ENCODE peak calls at places on chromosomes 12 and 14, in six cellular contexts. Y is neuronal stem cell, L is H9, M is H1, R is mesendoderm, A is mesenchymal stem cell. U is an unnamed sample.

GRCh38 chr14:68512088-68512487 is 280.8 kb downstream of the ZFP36L1 start:
- DNase-seq in Y (no peak), L (no peak), M (no peak), R (no peak), A (peak), U (peak)

GRCh38 chr12:31578632-31579031 is 12.3 kb downstream of the DENND5B start:
- DNase-seq in Y (no peak), L (no peak), M (no peak), R (no peak), A (peak), U (peak)

GRCh38 chr12:77560714-77561113 is 270.0 kb upstream of the NAV3 start:
- DNase-seq in Y (no peak), L (peak), M (no peak), R (peak), A (no peak), U (no peak)

GRCh38 chr12:131105736-131106356 is 152.1 kb downstream of the ADGRD1 start:
- DNase-seq in Y (no peak), L (peak), M (no peak), R (no peak), A (no peak), U (no peak)

GRCh38 chr12:42285431-42285830 is 40.5 kb downstream of the ZCRB1 start:
- DNase-seq in Y (no peak), L (no peak), M (no peak), R (no peak), A (no peak), U (no peak)

GRCh38 chr12:28024231-28024995 is 51.9 kb upstream of the PTHLH start:
- DNase-seq in Y (no peak), L (no peak), M (no peak), R (no peak), A (peak), U (peak)

GRCh38 chr14:104800600-104801283 is at the start of gene ZBTB42:
- DNase-seq in Y (no peak), L (peak), M (peak), R (peak), A (peak), U (peak)

GRCh38 chr12:52235822-52236291 is 2.8 kb downstream of the KRT7 start:
- DNase-seq in Y (no peak), L (no peak), M (no peak), R (no peak), A (no peak), U (no peak)

GRCh38 chr14:105315941-105316562 is 1.5 kb downstream of the PACS2 start:
- DNase-seq in Y (no peak), L (peak), M (no peak), R (no peak), A (peak), U (no peak)

GRCh38 chr12:11922361-11922760 is 148.4 kb upstream of the BCL2L14 start:
- DNase-seq in Y (no peak), L (no peak), M (no peak), R (no peak), A (no peak), U (no peak)

GRCh38 chr14:55398679-55399078 is 13.0 kb downstream of the ATG14 start:
- DNase-seq in Y (no peak), L (no peak), M (no peak), R (no peak), A (peak), U (peak)

GRCh38 chr14:78173266-78174001 is 3.3 kb downstream of the NRXN3 start:
- DNase-seq in Y (no peak), L (no peak), M (no peak), R (no peak), A (no peak), U (no peak)

GRCh38 chr12:124680863-124681778 is 113.7 kb upstream of the NCOR2 start:
- DNase-seq in Y (peak), L (peak), M (no peak), R (peak), A (peak), U (peak)

GRCh38 chr12:111937429-111937828 is 75.5 kb downstream of the TMEM116 start:
- DNase-seq in Y (no peak), L (no peak), M (no peak), R (no peak), A (peak), U (peak)

GRCh38 chr14:51442513-51443175 is 202.6 kb downstream of the TMX1 start:
- DNase-seq in Y (no peak), L (no peak), M (no peak), R (no peak), A (peak), U (peak)

GRCh38 chr14:67881225-67881624 is 61.6 kb downstream of the RAD51B start:
- DNase-seq in Y (no peak), L (no peak), M (no peak), R (no peak), A (no peak), U (no peak)

GRCh38 chr14:84792722-84793410 is 737.1 kb upstream of the FLRT2 start:
- DNase-seq in Y (no peak), L (no peak), M (no peak), R (peak), A (peak), U (no peak)

GRCh38 chr14:43503508-43503907 is 1003.6 kb downstream of the FSCB start:
- DNase-seq in Y (no peak), L (no peak), M (no peak), R (no peak), A (peak), U (no peak)

GRCh38 chr12:110649341-110649847 is 35.5 kb downstream of the TCTN1 start:
- DNase-seq in Y (no peak), L (no peak), M (no peak), R (no peak), A (peak), U (no peak)

GRCh38 chr12:19074700-19075099 is 54.8 kb upstream of the PLEKHA5 start:
- DNase-seq in Y (no peak), L (no peak), M (no peak), R (no peak), A (peak), U (peak)

GRCh38 chr12:120015313-120015712 is 26.3 kb downstream of the BICDL1 start:
- DNase-seq in Y (no peak), L (no peak), M (no peak), R (no peak), A (no peak), U (no peak)

GRCh38 chr12:53588155-53588554 is 38.0 kb downstream of the ATF7 start:
- DNase-seq in Y (no peak), L (no peak), M (no peak), R (no peak), A (no peak), U (no peak)

GRCh38 chr14:58817846-58818245 is 180.1 kb downstream of the DACT1 start:
- DNase-seq in Y (no peak), L (no peak), M (no peak), R (no peak), A (no peak), U (peak)

GRCh38 chr12:49033611-49034286 is 15.2 kb upstream of the PRKAG1 start:
- DNase-seq in Y (no peak), L (no peak), M (no peak), R (no peak), A (no peak), U (no peak)

GRCh38 chr12:77940566-77940965 is 109.9 kb downstream of the NAV3 start:
- DNase-seq in Y (no peak), L (no peak), M (no peak), R (no peak), A (peak), U (peak)

GRCh38 chr12:96044017-96044985 is 8.9 kb upstream of the LTA4H start:
- DNase-seq in Y (no peak), L (no peak), M (no peak), R (no peak), A (peak), U (peak)

GRCh38 chr12:27970391-27970980 is 2.0 kb downstream of the PTHLH start:
- DNase-seq in Y (peak), L (peak), M (peak), R (peak), A (peak), U (peak)

GRCh38 chr12:10031318-10031717 is 836 bp downstream of the CLEC9A start:
- DNase-seq in Y (no peak), L (no peak), M (no peak), R (peak), A (peak), U (peak)

GRCh38 chr14:94970937-94971730 is 186.2 kb downstream of the DICER1 start:
- DNase-seq in Y (no peak), L (no peak), M (no peak), R (no peak), A (no peak), U (no peak)

GRCh38 chr12:68609955-68610434 is 704 bp upstream of the RAP1B start:
- DNase-seq in Y (no peak), L (no peak), M (no peak), R (no peak), A (no peak), U (peak)

GRCh38 chr12:72872488-72872887 is 600.3 kb downstream of the TRHDE start:
- DNase-seq in Y (no peak), L (no peak), M (no peak), R (peak), A (no peak), U (no peak)

GRCh38 chr12:15532364-15532977 is 210.2 kb downstream of the PTPRO start:
- DNase-seq in Y (peak), L (peak), M (peak), R (peak), A (peak), U (peak)

GRCh38 chr12:23906329-23906728 is 43.1 kb downstream of the SOX5 start:
- DNase-seq in Y (peak), L (peak), M (no peak), R (peak), A (peak), U (peak)

GRCh38 chr12:107459649-107460048 is 225.9 kb upstream of the PWP1 start:
- DNase-seq in Y (no peak), L (peak), M (no peak), R (no peak), A (no peak), U (no peak)
- H2BK15ac ChIP-seq in Y (no peak), L (no peak), M (no peak), R (no peak), A (no peak), U (no peak)

DNA sequence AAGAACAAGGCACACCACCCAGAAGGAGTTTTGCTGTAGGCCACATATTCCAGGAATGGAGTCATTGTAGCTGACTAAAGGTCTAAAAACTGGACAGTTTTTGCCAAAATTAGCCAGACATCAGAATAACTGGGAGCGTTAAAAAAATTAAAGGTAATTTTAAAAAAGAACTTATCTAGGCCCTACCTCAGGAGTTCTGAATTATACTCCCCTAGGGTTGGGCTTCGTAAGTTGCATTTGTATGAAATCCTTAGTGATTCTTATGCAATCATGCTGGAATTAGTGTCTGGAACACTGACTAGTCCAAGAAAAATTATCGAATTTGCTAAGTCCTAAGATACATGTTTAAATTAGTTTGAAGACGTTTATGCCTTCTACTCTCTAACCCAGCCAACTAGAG is 987.6 kb downstream of the GALC start:
- DNase-seq in Y (no peak), L (no peak), M (no peak), R (no peak), A (no peak), U (peak)
- H3K27ac ChIP-seq in Y (no peak), L (no peak), M (no peak), R (no peak), A (no peak), U (no peak)

DNA sequence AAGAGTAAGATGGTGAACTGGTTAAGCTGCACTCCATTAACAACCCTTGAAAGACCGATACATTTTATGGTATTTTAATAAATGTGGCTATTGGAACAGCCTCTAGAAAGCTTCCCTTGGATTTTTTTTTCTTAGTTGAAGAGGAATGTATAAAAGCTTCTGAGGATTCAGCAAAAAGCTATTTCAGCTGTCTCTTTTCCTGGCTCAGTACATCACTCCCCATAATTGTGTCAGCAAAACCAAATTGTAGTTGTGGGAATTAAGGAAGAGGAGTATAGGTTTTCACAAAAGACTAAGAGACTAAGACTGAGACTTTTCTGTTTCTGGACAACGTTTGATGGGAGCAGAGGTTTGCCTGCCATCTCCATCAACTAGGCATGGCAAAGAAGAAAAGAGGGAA is 106.5 kb downstream of the C12orf50 start:
- DNase-seq in Y (no peak), L (no peak), M (no peak), R (no peak), A (no peak), U (peak)
- H2BK15ac ChIP-seq in Y (no peak), L (no peak), M (no peak), R (no peak), A (no peak), U (no peak)

DNA sequence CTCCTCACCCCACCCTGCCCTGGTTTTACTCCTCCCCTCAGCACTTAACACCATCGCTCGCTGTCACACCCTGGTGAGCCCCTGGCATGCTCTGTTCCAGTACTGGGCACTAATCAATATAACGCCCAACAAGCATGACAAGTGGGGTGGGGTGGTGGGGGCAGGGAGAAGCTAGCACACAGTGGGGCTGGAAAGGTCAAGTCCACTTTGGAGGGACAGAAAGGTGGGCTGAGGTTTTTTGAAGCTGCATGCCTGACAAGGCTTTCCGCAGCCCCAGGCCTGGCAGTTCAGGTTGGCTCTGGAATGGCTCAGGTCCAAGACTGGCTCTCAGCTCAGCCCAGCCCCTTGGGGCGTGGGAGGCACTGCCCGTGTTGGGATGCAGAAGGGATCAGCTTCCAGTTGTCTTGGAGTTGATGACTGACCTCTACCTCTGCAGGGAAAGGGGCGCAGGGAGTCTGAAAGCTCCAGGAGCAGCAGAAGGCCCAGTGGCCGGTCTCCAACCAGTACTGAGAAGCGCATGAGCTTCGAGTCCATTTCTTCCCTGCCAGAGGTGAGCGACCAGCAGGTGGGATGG is 34.2 kb downstream of the PLEKHG3 start:
- DNase-seq in Y (no peak), L (no peak), M (no peak), R (no peak), A (no peak), U (no peak)
- H3K27ac ChIP-seq in Y (no peak), L (no peak), M (no peak), R (no peak), A (no peak), U (no peak)

DNA sequence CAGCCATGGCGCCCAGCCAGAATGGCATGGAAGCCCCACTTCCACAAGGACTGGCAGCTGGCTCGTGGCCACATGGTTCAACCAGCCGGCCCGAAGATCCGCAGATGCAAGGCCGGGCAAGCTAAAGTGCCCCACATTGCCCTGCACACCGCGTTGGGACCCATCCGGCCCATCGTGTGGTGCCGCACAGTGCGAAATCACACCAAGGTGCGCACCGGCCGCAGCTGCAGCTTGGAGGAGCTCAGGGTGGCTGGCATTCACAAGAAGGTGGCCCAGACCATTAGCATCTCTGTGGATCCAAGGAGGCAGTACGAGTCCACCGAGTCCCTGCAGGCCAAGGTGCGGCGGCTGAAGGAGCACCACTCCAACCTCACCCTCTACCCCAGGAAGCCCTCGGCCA is 15.9 kb downstream of the CDC42BPB start:
- DNase-seq in Y (no peak), L (no peak), M (no peak), R (no peak), A (no peak), U (no peak)
- H2BK15ac ChIP-seq in Y (peak), L (no peak), M (no peak), R (no peak), A (no peak), U (no peak)

DNA sequence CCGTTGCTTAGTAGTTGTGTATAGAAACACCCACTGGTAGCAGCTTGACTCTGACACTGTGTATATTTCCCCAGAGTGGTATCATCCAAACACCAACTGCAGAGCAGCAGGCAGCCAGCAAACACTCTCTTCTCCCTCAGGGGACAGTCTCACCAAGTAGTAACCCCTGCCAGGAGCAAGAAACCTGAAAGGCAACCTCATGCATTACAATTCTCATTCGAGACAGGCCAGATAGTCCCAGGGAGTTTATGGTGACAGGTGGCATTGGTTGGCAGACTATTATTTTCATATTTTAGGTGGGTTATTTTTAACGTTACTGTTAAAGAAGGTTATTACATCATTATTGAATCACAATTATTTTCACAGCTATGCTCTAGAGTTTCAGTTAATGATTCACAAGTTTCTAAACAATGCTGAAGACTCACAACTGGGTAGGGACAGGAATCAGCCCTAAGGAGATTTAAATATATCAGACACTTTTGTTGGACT is 222.8 kb downstream of the EGLN3 start:
- DNase-seq in Y (no peak), L (no peak), M (no peak), R (no peak), A (no peak), U (no peak)
- H3K27ac ChIP-seq in Y (no peak), L (no peak), M (no peak), R (no peak), A (peak), U (no peak)

GRCh38 chr14:90597961-90598360 is 201.1 kb downstream of the CALM1 start:
- DNase-seq in Y (no peak), L (no peak), M (no peak), R (no peak), A (no peak), U (no peak)

GRCh38 chr14:90601521-90601920 is 204.7 kb downstream of the CALM1 start:
- DNase-seq in Y (no peak), L (no peak), M (no peak), R (no peak), A (no peak), U (no peak)

GRCh38 chr14:90600619-90601018 is 203.8 kb downstream of the CALM1 start:
- DNase-seq in Y (no peak), L (no peak), M (no peak), R (no peak), A (no peak), U (no peak)

GRCh38 chr14:90599339-90599738 is 202.5 kb downstream of the CALM1 start:
- DNase-seq in Y (no peak), L (no peak), M (no peak), R (no peak), A (no peak), U (no peak)

GRCh38 chr14:90599748-90600507 is 203.1 kb downstream of the CALM1 start:
- DNase-seq in Y (no peak), L (no peak), M (no peak), R (no peak), A (no peak), U (peak)
- H2BK15ac ChIP-seq in Y (no peak), L (no peak), M (no peak), R (no peak), A (no peak), U (no peak)